ENCODE peak calls at places on chromosomes 13 and 19, in nine cellular contexts. E, S, K, N, C, J, Y, M and P are unnamed samples.
A peak's percentile ranks its signal among the peaks of the same experiment; 100 is the strongest.

GRCh38 chr13:110486061-110486780 is 75.3 kb downstream of the RAB20 start:
- DNase-seq in E (no peak), C (no peak), K (no peak), J (no peak), Y (no peak), M (no peak), N (no peak), S (peak; percentile 90), P (no peak)

GRCh38 chr13:76852991-76853390 is 33.2 kb downstream of the KCTD12 start:
- DNase-seq in N (peak; percentile 60), E (no peak), C (no peak), K (no peak), Y (no peak), M (no peak), S (no peak), J (no peak), P (no peak)

GRCh38 chr19:10112037-10112751 is 701 bp downstream of the P2RY11 start:
- DNase-seq in S (no peak), M (no peak), E (no peak), K (no peak), Y (no peak), C (no peak), J (no peak), N (peak; percentile 24), P (no peak)

GRCh38 chr13:31433201-31433600 is 233.4 kb downstream of the B3GLCT start:
- DNase-seq in M (no peak), K (no peak), S (no peak), C (no peak), J (no peak), Y (no peak), N (no peak), E (no peak), P (no peak)

GRCh38 chr13:33205224-33205623 is 80.3 kb downstream of the STARD13 start:
- DNase-seq in K (no peak), E (no peak), C (no peak), Y (no peak), S (no peak), N (no peak), J (no peak), M (no peak), P (no peak)

GRCh38 chr19:54420383-54421168 is 5.3 kb downstream of the TTYH1 start:
- DNase-seq in S (peak; percentile 88), M (no peak), N (peak; percentile 89), J (no peak), C (peak; percentile 62), Y (no peak), K (no peak), E (no peak), P (no peak)

GRCh38 chr13:91356919-91357612 is 9.6 kb downstream of the MIR17HG start:
- DNase-seq in C (no peak), E (no peak), J (no peak), N (no peak), S (no peak), Y (no peak), K (no peak), M (no peak), P (no peak)

GRCh38 chr13:46893820-46894533 is 2.9 kb downstream of the HTR2A start:
- DNase-seq in M (peak; percentile 55), J (peak; percentile 72), E (peak; percentile 77), N (peak; percentile 65), K (peak; percentile 38), C (peak; percentile 43), S (peak; percentile 91), Y (no peak), P (peak; percentile 58)

GRCh38 chr13:37476874-37477273 is 121.7 kb downstream of the POSTN start:
- DNase-seq in J (no peak), M (no peak), Y (no peak), K (no peak), S (peak; percentile 51), E (no peak), C (no peak), N (peak; percentile 15), P (no peak)

GRCh38 chr19:45924891-45925447 is 10.4 kb upstream of the NANOS2 start:
- DNase-seq in J (no peak), N (no peak), S (no peak), E (no peak), Y (no peak), K (no peak), M (no peak), C (no peak), P (no peak)

GRCh38 chr19:39232708-39233107 is 12.1 kb downstream of the IFNL3 start:
- DNase-seq in E (no peak), M (no peak), C (no peak), Y (no peak), S (no peak), J (no peak), K (no peak), N (no peak), P (no peak)

GRCh38 chr19:50555447-50556235 is 12.6 kb downstream of the LRRC4B start:
- DNase-seq in K (no peak), J (no peak), N (no peak), C (no peak), E (no peak), M (no peak), Y (no peak), S (peak; percentile 87), P (no peak)

GRCh38 chr19:19259741-19260140 is 13.4 kb downstream of the TM6SF2 start:
- DNase-seq in S (peak; percentile 88), J (no peak), E (no peak), C (no peak), M (no peak), N (peak; percentile 12), K (no peak), Y (no peak), P (no peak)

GRCh38 chr13:50724913-50725312 is 118.6 kb downstream of the DLEU7 start:
- DNase-seq in S (no peak), N (no peak), C (no peak), K (no peak), E (no peak), J (no peak), Y (no peak), M (no peak), P (no peak)

GRCh38 chr19:14516746-14517438 is 1.3 kb downstream of the DNAJB1 start:
- DNase-seq in E (peak; percentile 55), M (no peak), N (no peak), Y (no peak), J (peak; percentile 39), S (no peak), C (peak; percentile 63), K (no peak), P (no peak)

GRCh38 chr13:112032186-112032835 is 34.6 kb upstream of the SOX1 start:
- DNase-seq in E (no peak), S (no peak), M (no peak), C (peak; percentile 45), N (no peak), K (no peak), Y (no peak), J (no peak), P (no peak)

GRCh38 chr13:24654741-24655140 is 25.5 kb upstream of the ATP12A start:
- DNase-seq in J (no peak), M (no peak), E (no peak), S (no peak), N (peak; percentile 47), K (no peak), C (no peak), Y (no peak), P (no peak)

GRCh38 chr13:99150575-99151370 is 49.9 kb upstream of the UBAC2 start:
- DNase-seq in C (no peak), J (no peak), Y (no peak), S (no peak), N (peak; percentile 59), E (no peak), M (no peak), K (no peak), P (no peak)

DNA sequence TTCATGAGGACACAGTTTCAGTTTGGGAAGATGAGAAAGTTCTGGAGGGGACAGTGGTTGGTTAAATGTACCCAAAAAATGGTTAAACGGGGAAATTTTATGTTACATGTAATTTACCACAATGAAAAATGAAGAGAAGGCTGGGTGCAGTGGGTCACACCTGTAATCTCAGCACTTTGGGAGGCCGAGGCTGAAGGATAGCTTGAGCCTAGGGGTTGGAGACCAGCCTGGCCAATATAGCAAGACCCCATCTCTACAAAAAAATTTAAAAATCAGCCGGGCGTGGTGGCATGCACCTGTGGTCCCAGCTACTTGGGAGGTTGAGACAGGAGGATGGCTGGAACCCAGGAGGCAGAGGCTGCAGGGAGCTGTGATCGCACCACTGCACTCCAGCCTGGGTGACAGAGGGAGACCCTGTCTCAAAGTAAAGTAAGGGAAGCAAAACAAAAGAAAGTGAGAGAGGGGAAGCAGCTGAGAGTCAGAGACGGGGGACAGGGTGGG is 17.2 kb downstream of the GNG7 start:
- DNase-seq in C (no peak), M (no peak), S (no peak), J (no peak), K (no peak), Y (no peak), N (no peak), E (no peak), P (no peak)
- H3K9me3 ChIP-seq in C (no peaks in the 10 kb centered on the region), M (no peaks in the 10 kb centered on the region), S (no peaks in the 10 kb centered on the region), J (no peaks in the 10 kb centered on the region), K (no peaks in the 10 kb centered on the region), Y (no peaks in the 10 kb centered on the region), N (no peaks in the 10 kb centered on the region), E (no peaks in the 10 kb centered on the region), P (no peaks in the 10 kb centered on the region)

DNA sequence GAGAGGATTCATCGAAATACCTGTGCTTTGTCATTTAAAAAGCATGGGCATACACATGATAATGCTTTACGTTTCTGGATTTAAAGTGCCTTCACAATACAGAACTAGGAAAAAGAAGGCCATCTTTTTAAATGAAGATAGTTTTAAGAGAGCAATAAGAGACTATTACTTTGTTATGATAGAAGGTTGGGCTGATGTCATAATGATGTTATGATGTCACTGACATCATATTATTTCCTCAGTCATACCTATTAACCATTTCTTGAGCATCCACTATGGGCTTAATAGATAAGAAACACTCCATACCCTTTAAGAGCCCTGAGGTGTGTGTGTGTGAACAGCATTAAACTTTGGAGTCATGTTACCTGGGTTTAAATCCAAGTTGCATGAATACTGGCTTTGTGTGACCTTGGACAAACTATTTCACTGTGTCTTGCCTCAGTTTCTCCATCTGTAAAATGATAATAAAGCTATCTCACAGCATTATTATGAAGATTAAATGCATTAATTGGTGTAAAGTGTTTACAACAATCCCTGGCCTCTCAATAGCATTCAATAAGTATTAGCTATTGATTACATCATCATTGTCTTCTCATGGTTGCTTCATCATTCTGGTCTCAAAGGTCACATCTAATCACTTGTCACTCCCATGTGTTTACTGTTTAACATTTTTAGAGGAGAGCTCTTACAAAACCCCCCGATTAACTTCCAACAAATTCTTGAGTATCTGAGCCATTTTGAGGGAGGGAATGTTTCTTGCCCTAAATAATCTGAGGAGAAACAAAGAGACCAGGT is 11.1 kb downstream of the ZNF181 start:
- DNase-seq in Y (no peak), M (no peak), K (no peak), J (no peak), S (no peak), N (no peak), C (no peak), E (no peak), P (no peak)
- H3K9me3 ChIP-seq in Y (no peaks in the 10 kb centered on the region), M (peaks cover 96% of the 10 kb centered on the region), K (peaks cover 5% of the 10 kb centered on the region), J (peaks cover 31% of the 10 kb centered on the region), S (peaks cover 34% of the 10 kb centered on the region), N (no peaks in the 10 kb centered on the region), C (no peaks in the 10 kb centered on the region), E (peaks cover 92% of the 10 kb centered on the region), P (peaks cover 28% of the 10 kb centered on the region)

GRCh38 chr13:72221276-72221962 is 354.4 kb upstream of the DACH1 start:
- DNase-seq in M (no peak), C (no peak), N (peak; percentile 1), K (no peak), Y (no peak), J (no peak), S (peak; percentile 93), E (peak; percentile 38), P (no peak)
- H3K9me3 ChIP-seq in M (no peaks in the 10 kb centered on the region), C (no peaks in the 10 kb centered on the region), N (no peaks in the 10 kb centered on the region), K (no peaks in the 10 kb centered on the region), Y (no peaks in the 10 kb centered on the region), J (no peaks in the 10 kb centered on the region), S (no peaks in the 10 kb centered on the region), E (no peaks in the 10 kb centered on the region), P (no peaks in the 10 kb centered on the region)

GRCh38 chr19:52613299-52613906 is 24.8 kb downstream of the ZNF83 start:
- DNase-seq in Y (no peak), E (no peak), C (no peak), J (no peak), M (no peak), K (no peak), S (no peak), N (no peak), P (no peak)
- H3K9me3 ChIP-seq in Y (no peaks in the 10 kb centered on the region), E (peaks cover 88% of the 10 kb centered on the region), C (no peaks in the 10 kb centered on the region), J (peaks cover 26% of the 10 kb centered on the region), M (peaks cover 72% of the 10 kb centered on the region), K (peaks cover 5% of the 10 kb centered on the region), S (peaks cover 83% of the 10 kb centered on the region), N (no peaks in the 10 kb centered on the region), P (no peaks in the 10 kb centered on the region)